ENCODE peak calls at places on chromosomes 7 and 10, in seven cellular contexts. Q, U, V, M, R, Y and Z are unnamed samples.

GRCh38 chr7:135245826-135246825 is 12.5 kb downstream of the STRA8 start:
- DNase-seq in Q (no peak), U (no peak), V (no peak), M (no peak), R (no peak), Y (no peak), Z (no peak)

GRCh38 chr10:33556581-33556980 is 222.1 kb upstream of the NRP1 start:
- DNase-seq in Q (no peak), U (no peak), V (no peak), M (no peak), R (no peak), Y (no peak), Z (no peak)

GRCh38 chr10:121322776-121323175 is 275.5 kb downstream of the FGFR2 start:
- DNase-seq in Q (no peak), U (no peak), V (no peak), M (no peak), R (no peak), Y (no peak), Z (no peak)

GRCh38 chr10:69786791-69787190 is 14.9 kb upstream of the COL13A1 start:
- DNase-seq in Q (peak), U (no peak), V (peak), M (no peak), R (no peak), Y (peak), Z (peak)

GRCh38 chr10:92381543-92381954 is 90.6 kb downstream of the MARCHF5 start:
- DNase-seq in Q (no peak), U (no peak), V (no peak), M (no peak), R (no peak), Y (no peak), Z (peak)

GRCh38 chr7:101555921-101556275 is 73.2 kb downstream of the MYL10 start:
- DNase-seq in Q (no peak), U (no peak), V (no peak), M (no peak), R (no peak), Y (no peak), Z (no peak)

GRCh38 chr10:34962866-34963265 is 127.3 kb downstream of the CUL2 start:
- DNase-seq in Q (no peak), U (no peak), V (no peak), M (no peak), R (no peak), Y (no peak), Z (no peak)

GRCh38 chr7:155188821-155189599 is 108.7 kb upstream of the INSIG1 start:
- DNase-seq in Q (no peak), U (no peak), V (peak), M (no peak), R (no peak), Y (peak), Z (peak)

GRCh38 chr10:60466267-60467201 is 76.9 kb upstream of the ANK3 start:
- DNase-seq in Q (no peak), U (peak), V (peak), M (no peak), R (no peak), Y (peak), Z (peak)

GRCh38 chr10:5894873-5895272 is 4.8 kb downstream of the FBH1 start:
- DNase-seq in Q (no peak), U (no peak), V (no peak), M (no peak), R (no peak), Y (no peak), Z (no peak)

GRCh38 chr10:80464557-80465466 is 10.7 kb downstream of the TSPAN14 start:
- DNase-seq in Q (no peak), U (no peak), V (no peak), M (peak), R (peak), Y (peak), Z (no peak)

GRCh38 chr7:157008-157310 is 35.4 kb upstream of the FAM20C start:
- DNase-seq in Q (no peak), U (no peak), V (no peak), M (no peak), R (no peak), Y (no peak), Z (no peak)

GRCh38 chr10:120741415-120741814 is 109.7 kb upstream of the WDR11 start:
- DNase-seq in Q (no peak), U (no peak), V (no peak), M (no peak), R (no peak), Y (no peak), Z (no peak)

GRCh38 chr10:55858730-55859129 is 502.3 kb downstream of the ZWINT start:
- DNase-seq in Q (no peak), U (no peak), V (no peak), M (no peak), R (no peak), Y (no peak), Z (no peak)

GRCh38 chr10:125023862-125024495 is 82.1 kb downstream of the ZRANB1 start:
- DNase-seq in Q (no peak), U (no peak), V (no peak), M (no peak), R (peak), Y (no peak), Z (no peak)

GRCh38 chr7:78510580-78511188 is 712.1 kb downstream of the PHTF2 start:
- DNase-seq in Q (peak), U (peak), V (peak), M (peak), R (no peak), Y (peak), Z (peak)

GRCh38 chr10:89373916-89374711 is 3.7 kb upstream of the IFIT1B start:
- DNase-seq in Q (no peak), U (peak), V (peak), M (peak), R (peak), Y (peak), Z (peak)

GRCh38 chr10:490256-490655 is 199.2 kb downstream of the DIP2C start:
- DNase-seq in Q (no peak), U (no peak), V (peak), M (peak), R (no peak), Y (peak), Z (peak)

GRCh38 chr10:91410638-91411367 is 659 bp downstream of the HECTD2 start:
- DNase-seq in Q (peak), U (no peak), V (peak), M (peak), R (peak), Y (peak), Z (peak)

GRCh38 chr7:33893377-33893776 is 12.0 kb upstream of the BMPER start:
- DNase-seq in Q (no peak), U (no peak), V (no peak), M (no peak), R (no peak), Y (no peak), Z (no peak)

GRCh38 chr10:4385491-4385890 is 440.5 kb upstream of the AKR1E2 start:
- DNase-seq in Q (no peak), U (no peak), V (no peak), M (no peak), R (no peak), Y (no peak), Z (no peak)

GRCh38 chr7:129913428-129913827 is 39.3 kb downstream of the UBE2H start:
- DNase-seq in Q (no peak), U (no peak), V (no peak), M (no peak), R (no peak), Y (no peak), Z (no peak)

GRCh38 chr7:70638381-70639128 is 493.4 kb upstream of the GALNT17 start:
- DNase-seq in Q (no peak), U (no peak), V (peak), M (no peak), R (no peak), Y (peak), Z (no peak)

GRCh38 chr10:126122856-126123255 is 226.5 kb downstream of the FANK1 start:
- DNase-seq in Q (no peak), U (no peak), V (no peak), M (no peak), R (no peak), Y (no peak), Z (peak)

GRCh38 chr7:53422291-53422690 is 386.9 kb downstream of the POM121L12 start:
- DNase-seq in Q (no peak), U (no peak), V (no peak), M (peak), R (no peak), Y (no peak), Z (no peak)

GRCh38 chr10:1293147-1293546 is 237.0 kb downstream of the WDR37 start:
- DNase-seq in Q (no peak), U (no peak), V (no peak), M (no peak), R (no peak), Y (no peak), Z (no peak)

GRCh38 chr7:17297243-17297642 is 1.2 kb upstream of the AHR start:
- DNase-seq in Q (no peak), U (no peak), V (no peak), M (no peak), R (no peak), Y (no peak), Z (no peak)

GRCh38 chr10:68371604-68372003 is 35.5 kb downstream of the RUFY2 start:
- DNase-seq in Q (no peak), U (no peak), V (no peak), M (no peak), R (no peak), Y (no peak), Z (no peak)

GRCh38 chr7:10429516-10429915 is 544.2 kb upstream of the PHF14 start:
- DNase-seq in Q (no peak), U (no peak), V (no peak), M (no peak), R (no peak), Y (no peak), Z (no peak)

GRCh38 chr10:97534746-97535367 is 36.1 kb downstream of the UBTD1 start:
- DNase-seq in Q (peak), U (peak), V (no peak), M (peak), R (no peak), Y (no peak), Z (no peak)

GRCh38 chr7:139482662-139483466 is 609 bp downstream of the KLRG2 start:
- DNase-seq in Q (no peak), U (no peak), V (no peak), M (no peak), R (peak), Y (no peak), Z (no peak)

GRCh38 chr7:17333227-17333626 is 34.8 kb downstream of the AHR start:
- DNase-seq in Q (no peak), U (no peak), V (no peak), M (no peak), R (no peak), Y (peak), Z (peak)

GRCh38 chr7:10468908-10469307 is 504.8 kb upstream of the PHF14 start:
- DNase-seq in Q (no peak), U (no peak), V (no peak), M (no peak), R (no peak), Y (no peak), Z (no peak)

GRCh38 chr7:19112290-19113000 is 5.0 kb downstream of the TWIST1 start:
- DNase-seq in Q (no peak), U (no peak), V (peak), M (no peak), R (no peak), Y (peak), Z (peak)

GRCh38 chr10:14707441-14707840 is 67.3 kb downstream of the FAM107B start:
- DNase-seq in Q (no peak), U (no peak), V (no peak), M (no peak), R (no peak), Y (no peak), Z (peak)

GRCh38 chr7:102205915-102206314 is 80.8 kb upstream of the SH2B2 start:
- DNase-seq in Q (no peak), U (no peak), V (no peak), M (no peak), R (no peak), Y (no peak), Z (no peak)

GRCh38 chr10:122380703-122381102 is 6.2 kb downstream of the PLEKHA1 start:
- DNase-seq in Q (no peak), U (no peak), V (no peak), M (no peak), R (no peak), Y (no peak), Z (no peak)

GRCh38 chr10:14784459-14785055 is 9.9 kb upstream of the FAM107B start:
- DNase-seq in Q (no peak), U (no peak), V (no peak), M (no peak), R (no peak), Y (no peak), Z (no peak)

GRCh38 chr7:140899883-140900282 is 24.8 kb downstream of the BRAF start:
- DNase-seq in Q (no peak), U (no peak), V (peak), M (no peak), R (no peak), Y (no peak), Z (no peak)
- TF ChIP-seq CTCF in Q (no peak), U (no peak), V (no peak), M (no peak), R (no peak), Y (no peak), Z (no peak)

GRCh38 chr10:119537953-119538630 is 4.4 kb downstream of the RGS10 start:
- DNase-seq in Q (no peak), U (no peak), V (no peak), M (no peak), R (no peak), Y (no peak), Z (no peak)

GRCh38 chr10:119539359-119539651 is 3.2 kb downstream of the RGS10 start:
- DNase-seq in Q (no peak), U (no peak), V (no peak), M (no peak), R (peak), Y (no peak), Z (no peak)

GRCh38 chr10:119541046-119541445 is 1.5 kb downstream of the RGS10 start:
- DNase-seq in Q (no peak), U (no peak), V (peak), M (no peak), R (no peak), Y (peak), Z (peak)

GRCh38 chr10:119540038-119540437 is 2.5 kb downstream of the RGS10 start:
- DNase-seq in Q (no peak), U (no peak), V (no peak), M (no peak), R (no peak), Y (no peak), Z (no peak)

GRCh38 chr10:119538632-119539358 is 3.7 kb downstream of the RGS10 start:
- DNase-seq in Q (no peak), U (no peak), V (no peak), M (no peak), R (no peak), Y (no peak), Z (no peak)
- TF ChIP-seq CTCF in Q (no peak), U (no peak), V (no peak), M (no peak), R (no peak), Y (no peak), Z (no peak)

DNA sequence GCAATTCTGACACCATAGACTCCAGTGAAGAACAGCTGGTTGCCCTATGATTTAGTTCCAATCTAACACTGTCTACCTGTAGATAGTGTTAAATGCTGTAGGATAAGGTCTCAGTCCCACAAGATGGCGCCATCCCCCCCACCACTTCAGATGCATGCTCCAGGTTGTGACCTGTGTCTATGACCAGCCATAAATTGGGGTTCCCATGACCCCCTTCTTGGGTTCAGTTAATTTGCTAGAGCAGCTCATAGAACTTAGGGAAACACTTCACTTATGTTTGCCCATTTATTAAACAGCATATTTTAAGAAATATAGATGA is 13.1 kb downstream of the CCSER2 start:
- DNase-seq in Q (no peak), U (no peak), V (no peak), M (no peak), R (no peak), Y (no peak), Z (no peak)
- TF ChIP-seq CTCF in Q (peak), U (peak), V (no peak), M (no peak), R (no peak), Y (no peak), Z (no peak)

GRCh38 chr7:50649259-50649885 is 84.2 kb upstream of the DDC start:
- DNase-seq in Q (no peak), U (no peak), V (no peak), M (no peak), R (no peak), Y (no peak), Z (no peak)

GRCh38 chr7:50647286-50647980 is 82.2 kb upstream of the DDC start:
- DNase-seq in Q (no peak), U (no peak), V (no peak), M (no peak), R (no peak), Y (no peak), Z (no peak)

GRCh38 chr7:50648076-50648475 is 82.9 kb upstream of the DDC start:
- DNase-seq in Q (no peak), U (no peak), V (no peak), M (no peak), R (no peak), Y (no peak), Z (no peak)

GRCh38 chr7:50650057-50650664 is 85.0 kb upstream of the DDC start:
- DNase-seq in Q (no peak), U (no peak), V (no peak), M (no peak), R (no peak), Y (no peak), Z (no peak)

GRCh38 chr7:50648570-50649169 is 83.5 kb upstream of the DDC start:
- DNase-seq in Q (no peak), U (no peak), V (no peak), M (no peak), R (no peak), Y (no peak), Z (no peak)
- TF ChIP-seq CTCF in Q (no peak), U (no peak), V (no peak), M (no peak), R (no peak), Y (no peak), Z (no peak)

DNA sequence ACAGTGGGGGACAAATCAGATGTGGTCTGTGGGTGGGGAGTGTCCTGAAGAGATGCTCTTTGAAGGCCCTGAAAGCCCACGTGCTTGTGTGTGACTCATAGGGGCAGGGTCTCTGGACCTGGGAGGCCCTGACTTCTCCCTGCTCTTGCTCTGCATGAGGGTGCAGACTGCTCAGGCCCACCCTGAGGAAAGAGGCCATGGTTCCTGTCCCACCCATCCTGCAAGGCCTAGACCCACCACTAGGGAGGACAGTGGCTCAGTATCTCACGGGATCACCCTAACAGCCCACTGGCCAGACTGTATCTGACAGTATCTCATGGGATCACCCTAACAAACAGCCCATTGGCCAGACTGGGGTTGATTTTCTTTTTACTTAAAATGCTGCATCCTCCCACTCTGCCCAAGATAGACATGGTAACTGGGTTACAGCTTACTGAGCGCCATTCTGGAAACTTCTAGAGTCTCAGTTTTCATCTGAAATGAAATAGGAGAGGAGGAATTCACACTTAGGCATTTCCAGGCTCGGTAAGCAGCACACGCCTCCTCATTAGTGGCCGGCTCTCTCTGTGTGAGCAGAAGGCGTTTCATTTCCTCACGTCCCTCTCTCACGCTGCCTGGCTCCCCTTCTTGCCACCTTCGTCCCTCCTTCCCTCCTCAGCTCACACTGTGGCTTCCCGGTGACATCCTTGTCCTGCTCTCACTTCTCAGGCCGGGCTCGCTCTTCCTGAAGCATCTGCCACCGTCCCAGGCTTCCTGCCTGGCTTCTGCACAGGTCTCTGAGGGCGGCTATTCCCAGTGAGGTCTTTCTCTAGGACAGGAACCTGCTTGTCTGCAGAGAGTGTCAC is 242.6 kb downstream of the GLRX3 start:
- DNase-seq in Q (no peak), U (no peak), V (no peak), M (no peak), R (no peak), Y (no peak), Z (no peak)
- TF ChIP-seq CTCF in Q (peak), U (no peak), V (no peak), M (no peak), R (no peak), Y (no peak), Z (no peak)

GRCh38 chr10:12707461-12708185 is 293.9 kb downstream of the CCDC3 start:
- DNase-seq in Q (peak), U (no peak), V (peak), M (peak), R (peak), Y (peak), Z (peak)
- TF ChIP-seq CTCF in Q (peak), U (peak), V (peak), M (peak), R (peak), Y (peak), Z (peak)

DNA sequence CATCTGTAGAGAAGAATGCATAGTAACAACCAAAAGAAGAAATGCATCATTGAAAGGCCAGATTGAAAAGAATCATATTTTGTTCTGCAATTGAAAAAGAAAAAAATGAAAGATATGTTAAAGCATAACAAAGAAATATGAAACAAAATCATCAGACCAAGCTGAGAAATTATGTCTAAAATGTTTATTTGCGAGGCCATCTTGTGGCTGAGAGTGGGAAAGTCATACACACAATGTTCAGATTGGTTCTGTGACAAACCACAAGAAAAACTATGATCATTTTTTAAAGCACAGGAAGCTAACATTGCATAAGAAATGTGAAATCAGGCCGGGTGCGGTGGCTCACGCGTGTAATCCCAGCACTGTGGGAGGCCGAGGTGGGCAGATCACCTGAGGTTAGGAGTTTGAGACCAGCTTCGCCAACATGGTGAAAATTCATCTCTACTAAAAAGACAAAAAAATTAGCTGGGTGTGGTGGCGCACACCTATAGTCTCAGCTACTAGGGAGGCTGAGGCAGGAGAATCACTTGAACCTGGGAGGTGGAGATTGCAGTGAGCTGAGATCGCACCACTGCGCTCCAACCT is 36.6 kb downstream of the ABCB5 start:
- DNase-seq in Q (peak), U (no peak), V (peak), M (no peak), R (no peak), Y (no peak), Z (peak)
- TF ChIP-seq CTCF in Q (peak), U (peak), V (peak), M (no peak), R (no peak), Y (peak), Z (peak)

DNA sequence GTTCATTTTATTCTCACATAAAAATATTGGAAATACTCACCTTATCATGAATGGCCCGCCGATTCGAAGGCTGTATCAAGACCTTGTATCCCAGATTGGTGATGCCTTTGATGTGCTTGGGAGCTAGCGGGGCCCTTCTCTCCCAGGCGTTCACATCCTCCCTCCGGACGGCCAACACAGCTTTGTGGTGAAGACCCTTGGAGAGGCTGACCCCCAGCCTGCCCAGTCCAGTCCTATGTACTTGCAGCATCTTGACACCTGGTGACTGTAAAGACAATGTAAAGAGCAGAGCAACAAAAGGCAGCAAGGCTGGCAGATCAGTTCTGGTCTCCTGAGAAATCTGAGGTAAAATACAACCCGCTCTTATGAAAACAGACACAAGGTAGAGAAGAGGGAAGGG is 10.6 kb downstream of the AASS start:
- DNase-seq in Q (no peak), U (no peak), V (no peak), M (no peak), R (no peak), Y (no peak), Z (no peak)
- TF ChIP-seq CTCF in Q (no peak), U (no peak), V (no peak), M (no peak), R (no peak), Y (no peak), Z (no peak)